ENCODE peak calls at places on chromosomes 5 and 9, in six cellular contexts. L is K562, A is gastrocnemius medialis, V is sigmoid colon, B is body of pancreas, N is heart left ventricle. M is an unnamed sample.

GRCh38 chr9:108290839-108291585 is 564.8 kb downstream of the ACTL7B start:
- DNase-seq in A (no peak), B (no peak), N (no peak), L (no peak), V (no peak), M (no peak)

GRCh38 chr5:16819522-16820167 is 116.4 kb downstream of the MYO10 start:
- DNase-seq in A (no peak), V (no peak), L (no peak), B (no peak), N (no peak), M (no peak)

GRCh38 chr9:134846187-134846586 is 34.4 kb upstream of the FCN2 start:
- DNase-seq in N (no peak), A (no peak), V (no peak), B (no peak), L (no peak), M (no peak)

GRCh38 chr9:545480-545879 is 296.0 kb upstream of the DMRT1 start:
- DNase-seq in L (no peak), V (peak; percentile 88), B (no peak), N (peak; percentile 57), A (peak; percentile 17), M (peak; percentile 56)

GRCh38 chr5:113293068-113293571 is 141.7 kb downstream of the TSSK1B start:
- DNase-seq in B (no peak), N (no peak), L (no peak), A (no peak), V (no peak), M (no peak)

GRCh38 chr9:69325409-69326212 is 596 bp downstream of the ENTREP1 start:
- DNase-seq in L (no peak), B (peak; percentile 26), N (peak; percentile 18), A (peak; percentile 35), V (no peak), M (no peak)

GRCh38 chr5:24635217-24635616 is 9.6 kb downstream of the CDH10 start:
- DNase-seq in V (no peak), A (no peak), L (no peak), N (no peak), B (no peak), M (no peak)

GRCh38 chr5:14595189-14595588 is 13.6 kb downstream of the OTULINL start:
- DNase-seq in V (no peak), L (no peak), A (no peak), B (no peak), N (no peak), M (peak; percentile 77)

GRCh38 chr9:124767830-124768229 is 3.3 kb downstream of the NR6A1 start:
- DNase-seq in N (no peak), L (no peak), B (no peak), A (no peak), V (no peak), M (no peak)

GRCh38 chr5:128258387-128258786 is 174.8 kb downstream of the SLC12A2 start:
- DNase-seq in V (no peak), L (no peak), B (no peak), A (no peak), N (no peak), M (no peak)

GRCh38 chr5:54390015-54390414 is 65.5 kb upstream of the HSPB3 start:
- DNase-seq in V (no peak), N (peak; percentile 12), L (peak; percentile 81), B (peak; percentile 50), A (no peak), M (peak; percentile 39)

GRCh38 chr9:108837530-108837929 is 18.3 kb downstream of the ACTL7B start:
- DNase-seq in N (no peak), V (no peak), L (no peak), B (no peak), A (no peak), M (no peak)

GRCh38 chr5:42745426-42745825 is 11.2 kb upstream of the CCDC152 start:
- DNase-seq in N (no peak), L (peak; percentile 26), V (no peak), B (no peak), A (no peak), M (no peak)
- TF ChIP-seq CTCF in N (peak; percentile 22), L (peak; percentile 56), V (no peak), B (no peak), A (no peak), M (no peak)

GRCh38 chr9:131402073-131402472 is 8.2 kb downstream of the PRRC2B start:
- DNase-seq in N (no peak), B (no peak), A (peak; percentile 75), V (no peak), L (no peak), M (peak; percentile 50)
- H3K4me3 ChIP-seq in N (peak overlapping the region; percentile 26), B (no peak overlapping the region), A (peak overlapping the region; percentile 50), V (no peak overlapping the region), L (no peak overlapping the region), M (no peak overlapping the region)

GRCh38 chr9:127543973-127544533 is 68.0 kb upstream of the STXBP1 start:
- DNase-seq in A (no peak), L (no peak), V (no peak), B (no peak), N (no peak), M (no peak)
- TF ChIP-seq POLR2A in A (no peak), L (no peak), V (no peak), B (no peak), N (no peak), M (no peak)

GRCh38 chr5:179805529-179806249 is 977 bp downstream of the MGAT4B start:
- DNase-seq in B (peak; percentile 46), L (peak; percentile 77), N (peak; percentile 66), A (peak; percentile 34), V (peak; percentile 77), M (peak; percentile 50)
- TF ChIP-seq CTCF in B (no peak), L (no peak), N (no peak), A (no peak), V (no peak), M (no peak)

GRCh38 chr9:114450833-114451706 is 54.2 kb downstream of the WHRN start:
- DNase-seq in N (no peak), L (no peak), A (no peak), V (no peak), B (no peak), M (peak; percentile 86)
- H3K4me3 ChIP-seq in N (no peak overlapping the region), L (no peak overlapping the region), A (no peak overlapping the region), V (no peak overlapping the region), B (no peak overlapping the region), M (no peak overlapping the region)

DNA sequence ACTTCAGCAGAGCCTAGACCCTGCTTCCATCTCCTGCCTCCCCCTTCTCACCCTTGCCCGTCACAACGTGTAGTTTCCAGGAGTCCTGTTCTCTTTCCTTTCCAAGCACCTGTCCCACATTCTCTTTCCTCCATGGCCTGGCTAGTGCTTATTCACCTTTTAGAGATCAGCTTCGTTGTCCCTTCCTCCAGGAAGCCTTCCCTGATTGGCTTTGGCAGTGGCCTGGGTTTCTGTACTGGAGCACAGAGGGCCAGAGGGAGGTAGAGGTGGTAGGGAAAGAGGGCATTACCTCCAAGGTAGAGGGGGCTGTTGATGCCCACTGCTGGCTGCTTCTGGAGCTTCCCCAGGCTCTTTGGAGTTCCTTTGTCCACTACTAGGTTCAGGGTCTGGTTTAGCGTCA is 93.7 kb upstream of the PANK3 start:
- DNase-seq in A (no peak), L (no peak), B (no peak), V (no peak), N (no peak), M (no peak)
- TF ChIP-seq POLR2A in A (no peak), L (no peak), B (no peak), V (no peak), N (no peak), M (no peak)